ENCODE peak calls at places on chromosomes 11 and 22, in eight cellular contexts. Q is right lobe of liver, A is IMR-90, Z is tibial nerve, W is uterus, K is ovary, S is testis, H is Peyer's patch. D is an unnamed sample. For H3K36me3, the result is how much of the 10 kb centered on the place peaks cover.

GRCh38 chr22:32646476-32646875 is 155.0 kb upstream of the TIMP3 start:
- DNase-seq in Q (no peak), A (no peak), Z (no peak), W (no peak), K (no peak), S (no peak), H (no peak), D (no peak)

GRCh38 chr11:118265954-118266353 is 1.9 kb upstream of the MPZL2 start:
- DNase-seq in Q (no peak), A (no peak), Z (no peak), W (peak), K (no peak), S (no peak), H (no peak), D (peak)

GRCh38 chr11:111941963-111942362 is 4.8 kb downstream of the DIXDC1 start:
- DNase-seq in Q (no peak), A (no peak), Z (no peak), W (no peak), K (no peak), S (no peak), H (no peak), D (peak)

GRCh38 chr11:55714982-55715888 is 53.2 kb downstream of the OR4C6 start:
- DNase-seq in Q (no peak), A (no peak), Z (no peak), W (no peak), K (no peak), S (peak), H (no peak), D (no peak)

GRCh38 chr11:35473975-35474374 is 51.4 kb downstream of the PAMR1 start:
- DNase-seq in Q (no peak), A (no peak), Z (no peak), W (no peak), K (no peak), S (no peak), H (no peak), D (no peak)

GRCh38 chr22:23243006-23243573 is 62.8 kb downstream of the BCR start:
- DNase-seq in Q (no peak), A (no peak), Z (no peak), W (no peak), K (no peak), S (no peak), H (peak), D (no peak)

GRCh38 chr11:28606930-28607329 is 498.7 kb downstream of the METTL15 start:
- DNase-seq in Q (no peak), A (no peak), Z (no peak), W (peak), K (peak), S (no peak), H (no peak), D (no peak)

GRCh38 chr11:90222152-90222458 is 744 bp downstream of the CHORDC1 start:
- DNase-seq in Q (no peak), A (no peak), Z (no peak), W (no peak), K (no peak), S (no peak), H (no peak), D (no peak)

GRCh38 chr11:77127969-77128691 is at the start of gene MYO7A:
- DNase-seq in Q (peak), A (peak), Z (no peak), W (peak), K (peak), S (peak), H (peak), D (peak)

GRCh38 chr22:38569972-38570840 is at the start of gene DMC1:
- DNase-seq in Q (peak), A (peak), Z (peak), W (peak), K (peak), S (peak), H (peak), D (peak)

GRCh38 chr11:9494316-9494715 is 33.5 kb downstream of the ZNF143 start:
- DNase-seq in Q (no peak), A (no peak), Z (no peak), W (no peak), K (no peak), S (no peak), H (no peak), D (no peak)

GRCh38 chr11:72609451-72609850 is 64.8 kb downstream of the PDE2A start:
- DNase-seq in Q (no peak), A (no peak), Z (no peak), W (no peak), K (no peak), S (no peak), H (no peak), D (no peak)
- H3K36me3 ChIP-seq in Q (under half), A (under half), Z (under half), W (under half), K (under half), S (under half), H (under half), D (under half)

DNA sequence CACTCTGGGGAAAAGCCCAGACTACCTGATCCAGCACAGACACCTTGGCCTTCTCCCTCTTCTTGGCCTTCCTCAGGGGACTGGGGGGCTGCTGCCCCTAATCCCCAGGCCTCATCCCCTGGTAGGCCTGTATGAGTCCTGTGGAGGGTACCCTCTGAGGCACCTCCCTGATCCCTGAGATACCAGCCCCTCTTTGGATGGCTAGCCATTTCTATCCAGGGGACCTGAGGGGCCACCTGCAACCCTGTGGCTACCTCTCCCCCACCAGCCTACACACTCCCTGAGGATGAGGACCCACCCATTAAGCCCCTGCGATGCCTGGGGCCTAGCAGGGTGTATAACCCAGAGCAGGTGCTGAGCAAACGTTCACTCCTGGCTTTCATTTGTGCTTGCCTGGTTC is 54.6 kb downstream of the HIRA start:
- DNase-seq in Q (no peak), A (no peak), Z (no peak), W (no peak), K (no peak), S (no peak), H (no peak), D (no peak)
- TF ChIP-seq POLR2A in Q (no peak), A (no peak), Z (no peak), W (no peak), K (no peak), S (no peak), H (no peak), D (no peak)

GRCh38 chr22:18075101-18075730 is 2.6 kb upstream of the PEX26 start:
- DNase-seq in Q (no peak), A (no peak), Z (no peak), W (no peak), K (no peak), S (no peak), H (no peak), D (no peak)

GRCh38 chr22:18077087-18077638 is 627 bp upstream of the PEX26 start:
- DNase-seq in Q (no peak), A (no peak), Z (no peak), W (no peak), K (no peak), S (no peak), H (no peak), D (no peak)

GRCh38 chr22:18078329-18079041 is 695 bp downstream of the PEX26 start:
- DNase-seq in Q (peak), A (peak), Z (no peak), W (no peak), K (no peak), S (no peak), H (peak), D (peak)

GRCh38 chr22:18077639-18078328 is at the start of gene PEX26:
- DNase-seq in Q (peak), A (peak), Z (peak), W (peak), K (peak), S (peak), H (peak), D (peak)

DNA sequence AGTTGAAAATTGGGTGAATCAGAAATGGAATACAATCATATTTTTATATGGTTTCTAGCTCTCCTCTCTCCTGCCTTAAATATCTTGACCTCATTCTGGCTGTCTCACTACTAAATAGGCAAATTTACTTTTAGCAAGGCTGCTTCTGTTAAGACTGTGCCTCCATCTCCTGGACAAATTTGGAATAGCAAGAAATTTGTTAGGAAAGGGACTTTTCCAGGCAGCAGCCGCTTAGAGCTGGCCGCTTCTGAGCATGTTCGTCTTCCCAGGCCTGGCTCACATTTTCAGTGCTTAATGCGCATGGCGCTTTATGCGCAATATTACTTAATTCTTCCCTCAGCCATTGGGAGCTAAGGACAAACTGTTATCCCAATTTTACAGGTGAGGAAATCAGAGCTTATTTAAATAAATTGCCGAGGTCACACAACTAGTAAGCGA is 1.7 kb upstream of the PEX26 start:
- DNase-seq in Q (peak), A (peak), Z (peak), W (peak), K (peak), S (peak), H (no peak), D (peak)
- H3K36me3 ChIP-seq in Q (under half), A (under half), Z (under half), W (under half), K (under half), S (under half), H (under half), D (under half)

GRCh38 chr22:36385491-36386350 is 2.0 kb downstream of the MYH9 start:
- DNase-seq in Q (peak), A (no peak), Z (no peak), W (peak), K (no peak), S (no peak), H (peak), D (peak)

GRCh38 chr22:36387914-36388864 is at the start of gene MYH9:
- DNase-seq in Q (peak), A (peak), Z (peak), W (peak), K (peak), S (peak), H (peak), D (peak)

GRCh38 chr22:36387664-36387913 is 178 bp downstream of the MYH9 start:
- DNase-seq in Q (no peak), A (no peak), Z (no peak), W (no peak), K (no peak), S (no peak), H (no peak), D (no peak)

GRCh38 chr22:36386351-36386899 is 1.3 kb downstream of the MYH9 start:
- DNase-seq in Q (peak), A (no peak), Z (no peak), W (no peak), K (no peak), S (peak), H (peak), D (peak)

GRCh38 chr22:36386900-36387663 is 685 bp downstream of the MYH9 start:
- DNase-seq in Q (peak), A (no peak), Z (no peak), W (peak), K (peak), S (peak), H (peak), D (peak)
- TF ChIP-seq POLR2A in Q (no peak), A (no peak), Z (no peak), W (no peak), K (no peak), S (no peak), H (peak), D (no peak)

GRCh38 chr11:1292644-1293618 is 16.5 kb downstream of the TOLLIP start:
- DNase-seq in Q (peak), A (no peak), Z (no peak), W (peak), K (peak), S (no peak), H (no peak), D (no peak)
- H3K36me3 ChIP-seq in Q (under half), A (under half), Z (half or more), W (under half), K (under half), S (under half), H (under half), D (half or more)

D was measured in adrenal gland.